ENCODE peak calls at places on chromosomes 3 and 15, in eight cellular contexts. Y, H, T, R, L, U, P and K are unnamed samples.

GRCh38 chr3:132083583-132084372 is 49.0 kb upstream of the CPNE4 start:
- DNase-seq in P (no peak), T (no peak), L (no peak), Y (peak), R (no peak), H (no peak), U (peak), K (no peak)

GRCh38 chr15:62868507-62868906 is 174.0 kb upstream of the TPM1 start:
- DNase-seq in H (no peak), P (no peak), U (peak), Y (no peak), T (no peak), R (no peak), L (no peak), K (no peak)

GRCh38 chr3:176633511-176633910 is 563.8 kb downstream of the TBL1XR1 start:
- DNase-seq in Y (no peak), R (no peak), L (no peak), H (peak), P (no peak), U (no peak), T (no peak), K (no peak)

GRCh38 chr15:42364529-42364928 is 5.2 kb downstream of the CAPN3 start:
- DNase-seq in T (peak), Y (no peak), L (no peak), H (no peak), P (no peak), U (no peak), R (no peak), K (no peak)

GRCh38 chr15:31605467-31605931 is 278.9 kb downstream of the KLF13 start:
- DNase-seq in P (no peak), L (no peak), U (no peak), Y (peak), T (no peak), H (peak), R (no peak), K (peak)

GRCh38 chr15:88484781-88485246 is 17.3 kb downstream of the MRPS11 start:
- DNase-seq in H (peak), U (peak), L (no peak), P (no peak), R (no peak), T (peak), Y (peak), K (no peak)

GRCh38 chr15:38817427-38818155 is 253.0 kb upstream of the RASGRP1 start:
- DNase-seq in Y (peak), U (peak), R (peak), H (peak), P (peak), L (peak), T (peak), K (peak)

GRCh38 chr3:168117853-168118313 is 22.2 kb upstream of the GOLIM4 start:
- DNase-seq in T (no peak), U (no peak), L (no peak), R (no peak), H (no peak), Y (peak), P (no peak), K (no peak)

GRCh38 chr3:98657429-98657828 is 64.0 kb upstream of the CPOX start:
- DNase-seq in P (no peak), L (no peak), T (no peak), R (peak), Y (no peak), H (peak), U (no peak), K (no peak)

GRCh38 chr3:132161608-132162007 is 126.8 kb upstream of the CPNE4 start:
- DNase-seq in L (no peak), H (peak), T (no peak), P (no peak), Y (no peak), R (no peak), U (no peak), K (no peak)

GRCh38 chr3:13890377-13891016 is 10.6 kb upstream of the WNT7A start:
- DNase-seq in P (no peak), H (no peak), L (peak), R (peak), T (no peak), U (no peak), Y (no peak), K (no peak)

GRCh38 chr3:191430103-191430502 is 30.9 kb upstream of the PYDC2 start:
- DNase-seq in U (no peak), R (no peak), Y (no peak), H (no peak), P (no peak), T (no peak), L (no peak), K (no peak)

GRCh38 chr3:191428177-191428576 is 32.8 kb upstream of the PYDC2 start:
- DNase-seq in T (no peak), P (no peak), Y (no peak), R (no peak), H (no peak), U (no peak), L (no peak), K (no peak)

GRCh38 chr3:191424871-191425270 is 36.1 kb upstream of the PYDC2 start:
- DNase-seq in Y (no peak), L (no peak), H (no peak), R (no peak), P (no peak), T (no peak), U (no peak), K (no peak)

GRCh38 chr3:191431160-191431822 is 29.7 kb upstream of the PYDC2 start:
- DNase-seq in Y (no peak), R (no peak), U (no peak), L (no peak), P (no peak), H (no peak), T (no peak), K (no peak)

GRCh38 chr3:191425322-191425734 is 35.6 kb upstream of the PYDC2 start:
- DNase-seq in P (no peak), R (no peak), L (no peak), Y (no peak), H (no peak), T (no peak), U (no peak), K (no peak)
- H3K4me3 ChIP-seq in P (no peak), R (no peak), L (no peak), Y (no peak), H (no peak), T (peak), U (no peak), K (no peak)

GRCh38 chr3:187264051-187264450 is 27.5 kb downstream of the MASP1 start:
- DNase-seq in H (no peak), Y (peak), R (no peak), T (no peak), L (no peak), P (no peak), U (no peak), K (no peak)
- H3K4me3 ChIP-seq in H (no peak), Y (no peak), R (no peak), T (no peak), L (no peak), P (no peak), U (no peak), K (no peak)

GRCh38 chr3:186211101-186211500 is 102.2 kb upstream of the ETV5 start:
- DNase-seq in R (no peak), H (no peak), U (no peak), Y (no peak), L (no peak), P (no peak), T (no peak), K (no peak)
- H3K4me3 ChIP-seq in R (no peak), H (no peak), U (no peak), Y (no peak), L (no peak), P (no peak), T (no peak), K (no peak)

DNA sequence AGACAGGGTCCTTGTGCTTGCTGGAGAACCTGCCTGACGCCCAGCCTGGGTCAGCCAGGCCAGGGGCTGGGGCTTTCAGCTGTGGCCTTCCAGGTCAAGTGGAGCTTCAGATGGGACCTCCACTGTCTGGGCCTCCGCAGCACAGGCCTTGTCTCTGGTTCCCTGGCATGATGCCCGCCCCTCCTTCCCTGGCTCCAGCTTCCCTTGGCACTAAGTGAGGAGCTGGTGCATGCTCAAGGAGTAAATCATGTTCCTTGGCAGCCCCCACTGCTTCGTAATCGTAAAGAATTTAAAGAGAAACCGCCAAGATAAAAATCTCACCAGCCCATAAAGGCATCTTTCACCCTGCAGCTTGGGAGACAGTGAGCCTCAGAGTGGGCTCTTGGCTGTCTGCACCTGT is 8.9 kb downstream of the SEMA3F start:
- DNase-seq in R (no peak), U (peak), P (no peak), Y (peak), T (peak), H (no peak), L (peak), K (no peak)
- H3K4me3 ChIP-seq in R (no peak), U (no peak), P (no peak), Y (no peak), T (no peak), H (no peak), L (no peak), K (no peak)

GRCh38 chr3:127915115-127915936 is at the start of gene KBTBD12:
- DNase-seq in U (no peak), T (no peak), H (peak), P (peak), R (no peak), L (peak), Y (no peak), K (no peak)

GRCh38 chr3:127920738-127921137 is 5.7 kb downstream of the KBTBD12 start:
- DNase-seq in H (no peak), P (no peak), T (no peak), U (no peak), Y (no peak), L (no peak), R (no peak), K (no peak)

GRCh38 chr3:127914584-127914983 is 448 bp upstream of the KBTBD12 start:
- DNase-seq in P (no peak), R (no peak), U (no peak), Y (no peak), T (no peak), H (no peak), L (no peak), K (no peak)

GRCh38 chr3:127911421-127911931 is 3.6 kb upstream of the KBTBD12 start:
- DNase-seq in Y (no peak), U (no peak), H (no peak), R (no peak), P (no peak), L (no peak), T (no peak), K (no peak)

DNA sequence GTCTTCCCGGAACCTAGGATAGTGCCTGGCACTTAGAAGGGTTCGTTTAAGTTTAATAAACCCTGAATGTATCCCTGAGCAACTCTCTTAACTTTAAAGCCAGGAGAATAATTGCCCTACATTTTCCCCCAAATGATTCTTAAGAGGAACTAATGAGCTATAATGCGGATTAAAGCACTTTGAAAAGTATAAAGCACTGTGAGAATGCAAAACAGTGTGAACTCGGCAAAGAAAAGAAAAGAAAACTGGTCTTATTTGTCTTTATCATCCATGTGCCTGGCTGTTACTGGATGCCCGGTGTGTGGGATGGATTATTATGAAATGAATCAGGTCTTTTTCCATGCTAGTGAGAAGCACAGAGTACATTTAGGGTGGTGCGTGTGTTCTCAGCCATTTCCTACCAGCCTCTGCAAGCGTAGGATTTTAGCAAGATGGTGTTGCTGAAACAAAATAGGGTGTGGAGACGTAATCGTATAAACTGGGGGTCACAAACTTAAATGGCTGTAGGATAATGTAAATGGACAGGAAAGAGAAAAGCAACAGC is 977 bp downstream of the KBTBD12 start:
- DNase-seq in T (peak), Y (peak), U (no peak), H (no peak), P (no peak), R (no peak), L (no peak), K (no peak)
- H3K4me3 ChIP-seq in T (peak), Y (no peak), U (no peak), H (no peak), P (peak), R (no peak), L (peak), K (no peak)

GRCh38 chr15:69862540-69862939 is 235.2 kb downstream of the TLE3 start:
- DNase-seq in P (no peak), T (no peak), R (no peak), Y (no peak), H (no peak), U (no peak), L (no peak), K (no peak)
- H3K4me3 ChIP-seq in P (no peak), T (no peak), R (no peak), Y (no peak), H (no peak), U (no peak), L (no peak), K (no peak)

GRCh38 chr15:99733268-99734039 is at the start of gene LYSMD4:
- DNase-seq in Y (peak), P (peak), H (peak), R (peak), U (peak), T (peak), L (peak), K (peak)

GRCh38 chr15:99735868-99736267 is 2.6 kb upstream of the LYSMD4 start:
- DNase-seq in H (no peak), R (no peak), T (no peak), Y (no peak), U (no peak), P (no peak), L (no peak), K (no peak)

GRCh38 chr15:99732711-99733267 is 448 bp downstream of the LYSMD4 start:
- DNase-seq in P (no peak), L (no peak), U (no peak), H (peak), Y (no peak), T (no peak), R (peak), K (no peak)

GRCh38 chr15:99736702-99737101 is 3.5 kb upstream of the LYSMD4 start:
- DNase-seq in L (no peak), R (no peak), H (no peak), P (no peak), U (no peak), Y (no peak), T (no peak), K (no peak)

GRCh38 chr15:99734575-99734974 is 1.3 kb upstream of the LYSMD4 start:
- DNase-seq in Y (no peak), U (no peak), P (no peak), R (no peak), T (no peak), L (no peak), H (no peak), K (no peak)
- H3K4me3 ChIP-seq in Y (no peak), U (no peak), P (no peak), R (no peak), T (no peak), L (no peak), H (no peak), K (no peak)

GRCh38 chr15:74175271-74176191 is 2.0 kb downstream of the ISLR start:
- DNase-seq in P (peak), T (no peak), H (no peak), L (no peak), U (no peak), R (no peak), Y (no peak), K (no peak)

GRCh38 chr15:74173545-74174215 is at the start of gene ISLR:
- DNase-seq in R (no peak), H (no peak), L (no peak), P (peak), Y (peak), U (peak), T (no peak), K (no peak)

GRCh38 chr15:74172751-74173544 is 562 bp upstream of the ISLR start:
- DNase-seq in U (no peak), H (peak), Y (peak), L (peak), T (no peak), P (peak), R (no peak), K (no peak)

GRCh38 chr15:74174966-74175270 is 1.4 kb downstream of the ISLR start:
- DNase-seq in T (no peak), R (no peak), P (no peak), Y (no peak), H (no peak), U (no peak), L (no peak), K (no peak)

GRCh38 chr15:74174216-74174965 is 881 bp downstream of the ISLR start:
- DNase-seq in Y (no peak), H (no peak), U (no peak), P (peak), R (no peak), L (no peak), T (no peak), K (no peak)
- H3K4me3 ChIP-seq in Y (no peak), H (no peak), U (peak), P (peak), R (no peak), L (peak), T (no peak), K (no peak)